ENCODE peak calls at places on chromosome 12, in eight cellular contexts. One of them, this sample, is unnamed.

GRCh38 chr12:116066381-116067230 is 210.9 kb downstream of the MED13L start:
- DNase-seq in stomach: peak; percentile 57
- DNase-seq in NB4: peak; percentile 78
- DNase-seq in GM23248: peak; percentile 63
- DNase-seq in HFF-Myc: peak; percentile 24
- DNase-seq in cardiac fibroblast: peak; percentile 57
- DNase-seq in AG09309: no peak
- DNase-seq in CD8-positive, alpha-beta T cell: peak; percentile 67
- DNase-seq in this sample: peak; percentile 30

GRCh38 chr12:101696477-101697196 is 803 bp upstream of the CHPT1 start:
- DNase-seq in stomach: peak; percentile 32
- DNase-seq in NB4: peak; percentile 95
- DNase-seq in GM23248: peak; percentile 46
- DNase-seq in HFF-Myc: no peak
- DNase-seq in cardiac fibroblast: peak; percentile 8
- DNase-seq in AG09309: no peak
- DNase-seq in CD8-positive, alpha-beta T cell: peak; percentile 52
- DNase-seq in this sample: no peak

GRCh38 chr12:14171111-14171510 is 189.7 kb upstream of the GRIN2B start:
- DNase-seq in stomach: no peak
- DNase-seq in NB4: no peak
- DNase-seq in GM23248: no peak
- DNase-seq in HFF-Myc: no peak
- DNase-seq in cardiac fibroblast: no peak
- DNase-seq in AG09309: no peak
- DNase-seq in CD8-positive, alpha-beta T cell: no peak
- DNase-seq in this sample: no peak

GRCh38 chr12:93273834-93274705 is 103.7 kb upstream of the NUDT4 start:
- DNase-seq in stomach: no peak
- DNase-seq in NB4: no peak
- DNase-seq in GM23248: no peak
- DNase-seq in HFF-Myc: no peak
- DNase-seq in cardiac fibroblast: peak; percentile 11
- DNase-seq in AG09309: no peak
- DNase-seq in CD8-positive, alpha-beta T cell: no peak
- DNase-seq in this sample: no peak

GRCh38 chr12:101773560-101774206 is 34.4 kb upstream of the SYCP3 start:
- DNase-seq in stomach: peak; percentile 70
- DNase-seq in NB4: peak; percentile 88
- DNase-seq in GM23248: peak; percentile 72
- DNase-seq in HFF-Myc: peak; percentile 45
- DNase-seq in cardiac fibroblast: peak; percentile 82
- DNase-seq in AG09309: peak; percentile 27
- DNase-seq in CD8-positive, alpha-beta T cell: peak; percentile 80
- DNase-seq in this sample: peak; percentile 47

GRCh38 chr12:6236641-6236940 is 36.4 kb downstream of the CD9 start:
- DNase-seq in stomach: no peak
- DNase-seq in NB4: no peak
- DNase-seq in GM23248: no peak
- DNase-seq in HFF-Myc: no peak
- DNase-seq in cardiac fibroblast: no peak
- DNase-seq in AG09309: no peak
- DNase-seq in CD8-positive, alpha-beta T cell: no peak
- DNase-seq in this sample: no peak

GRCh38 chr12:43807361-43807760 is 1.2 kb upstream of the TWF1 start:
- DNase-seq in stomach: no peak
- DNase-seq in NB4: no peak
- DNase-seq in GM23248: no peak
- DNase-seq in HFF-Myc: no peak
- DNase-seq in cardiac fibroblast: no peak
- DNase-seq in AG09309: no peak
- DNase-seq in CD8-positive, alpha-beta T cell: no peak
- DNase-seq in this sample: no peak

GRCh38 chr12:122073815-122074214 is 4.7 kb upstream of the MLXIP start:
- DNase-seq in stomach: no peak
- DNase-seq in NB4: no peak
- DNase-seq in GM23248: no peak
- DNase-seq in HFF-Myc: no peak
- DNase-seq in cardiac fibroblast: no peak
- DNase-seq in AG09309: no peak
- DNase-seq in CD8-positive, alpha-beta T cell: no peak
- DNase-seq in this sample: no peak

GRCh38 chr12:96882862-96883261 is 24.2 kb upstream of the NEDD1 start:
- DNase-seq in stomach: no peak
- DNase-seq in NB4: no peak
- DNase-seq in GM23248: peak; percentile 91
- DNase-seq in HFF-Myc: no peak
- DNase-seq in cardiac fibroblast: peak; percentile 66
- DNase-seq in AG09309: no peak
- DNase-seq in CD8-positive, alpha-beta T cell: no peak
- DNase-seq in this sample: peak; percentile 30

GRCh38 chr12:90028620-90029051 is 320.0 kb upstream of the ATP2B1 start:
- DNase-seq in stomach: no peak
- DNase-seq in NB4: no peak
- DNase-seq in GM23248: peak; percentile 29
- DNase-seq in HFF-Myc: no peak
- DNase-seq in cardiac fibroblast: no peak
- DNase-seq in AG09309: no peak
- DNase-seq in CD8-positive, alpha-beta T cell: no peak
- DNase-seq in this sample: no peak

GRCh38 chr12:4069046-4070010 is 196.1 kb upstream of the PARP11 start:
- DNase-seq in stomach: no peak
- DNase-seq in NB4: no peak
- DNase-seq in GM23248: no peak
- DNase-seq in HFF-Myc: no peak
- DNase-seq in cardiac fibroblast: no peak
- DNase-seq in AG09309: no peak
- DNase-seq in CD8-positive, alpha-beta T cell: no peak
- DNase-seq in this sample: no peak

GRCh38 chr12:102096855-102097254 is 23.1 kb downstream of the NUP37 start:
- DNase-seq in stomach: no peak
- DNase-seq in NB4: no peak
- DNase-seq in GM23248: no peak
- DNase-seq in HFF-Myc: no peak
- DNase-seq in cardiac fibroblast: no peak
- DNase-seq in AG09309: no peak
- DNase-seq in CD8-positive, alpha-beta T cell: no peak
- DNase-seq in this sample: no peak

GRCh38 chr12:56581418-56582145 is 48.5 kb downstream of the BAZ2A start:
- DNase-seq in stomach: no peak
- DNase-seq in NB4: peak; percentile 96
- DNase-seq in GM23248: no peak
- DNase-seq in HFF-Myc: no peak
- DNase-seq in cardiac fibroblast: no peak
- DNase-seq in AG09309: no peak
- DNase-seq in CD8-positive, alpha-beta T cell: no peak
- DNase-seq in this sample: no peak

GRCh38 chr12:120394483-120395367 is 25.8 kb upstream of the MSI1 start:
- DNase-seq in stomach: peak; percentile 91
- DNase-seq in NB4: no peak
- DNase-seq in GM23248: no peak
- DNase-seq in HFF-Myc: no peak
- DNase-seq in cardiac fibroblast: no peak
- DNase-seq in AG09309: no peak
- DNase-seq in CD8-positive, alpha-beta T cell: no peak
- DNase-seq in this sample: no peak

GRCh38 chr12:108814462-108815211 is 42.7 kb downstream of the SSH1 start:
- DNase-seq in stomach: no peak
- DNase-seq in NB4: no peak
- DNase-seq in GM23248: peak; percentile 8
- DNase-seq in HFF-Myc: no peak
- DNase-seq in cardiac fibroblast: no peak
- DNase-seq in AG09309: no peak
- DNase-seq in CD8-positive, alpha-beta T cell: no peak
- DNase-seq in this sample: no peak

GRCh38 chr12:46303039-46303666 is 34.3 kb upstream of the SLC38A1 start:
- DNase-seq in stomach: peak; percentile 45
- DNase-seq in NB4: peak; percentile 61
- DNase-seq in GM23248: peak; percentile 53
- DNase-seq in HFF-Myc: peak; percentile 16
- DNase-seq in cardiac fibroblast: peak; percentile 58
- DNase-seq in AG09309: no peak
- DNase-seq in CD8-positive, alpha-beta T cell: peak; percentile 68
- DNase-seq in this sample: no peak

GRCh38 chr12:40829738-40830144 is 137.5 kb downstream of the CNTN1 start:
- DNase-seq in stomach: no peak
- DNase-seq in NB4: no peak
- DNase-seq in GM23248: peak; percentile 5
- DNase-seq in HFF-Myc: no peak
- DNase-seq in cardiac fibroblast: no peak
- DNase-seq in AG09309: no peak
- DNase-seq in CD8-positive, alpha-beta T cell: no peak
- DNase-seq in this sample: no peak

GRCh38 chr12:48978291-48978740 is at the start of gene WNT1:
- DNase-seq in stomach: no peak
- DNase-seq in NB4: no peak
- DNase-seq in GM23248: peak; percentile 42
- DNase-seq in HFF-Myc: no peak
- DNase-seq in cardiac fibroblast: no peak
- DNase-seq in AG09309: no peak
- DNase-seq in CD8-positive, alpha-beta T cell: no peak
- DNase-seq in this sample: no peak

GRCh38 chr12:30810918-30811317 is 56.2 kb upstream of the CAPRIN2 start:
- DNase-seq in stomach: no peak
- DNase-seq in NB4: no peak
- DNase-seq in GM23248: no peak
- DNase-seq in HFF-Myc: no peak
- DNase-seq in cardiac fibroblast: no peak
- DNase-seq in AG09309: no peak
- DNase-seq in CD8-positive, alpha-beta T cell: no peak
- DNase-seq in this sample: no peak

DNA sequence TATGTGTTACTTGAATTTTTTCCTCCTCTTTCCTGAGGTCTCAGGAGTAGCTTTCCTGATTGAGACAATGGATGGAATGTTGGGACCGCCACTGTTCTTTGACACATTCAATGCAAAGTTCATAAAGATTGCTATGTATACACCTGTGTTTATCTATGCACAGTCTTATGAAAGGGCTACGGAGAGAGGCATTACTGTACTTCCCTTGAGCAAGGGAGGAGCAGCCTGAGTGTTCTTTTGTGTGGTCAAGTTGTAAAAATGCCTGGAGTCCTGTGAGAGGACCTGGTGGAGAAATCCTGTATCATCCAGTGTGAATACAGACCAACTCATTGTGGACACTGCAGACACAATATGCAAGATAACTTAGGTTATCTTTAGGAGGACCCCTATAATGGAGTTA is 1.2 kb downstream of the SRGAP1 start:
- DNase-seq in stomach: no peak
- DNase-seq in NB4: no peak
- DNase-seq in GM23248: peak; percentile 74
- DNase-seq in HFF-Myc: no peak
- DNase-seq in cardiac fibroblast: peak; percentile 36
- DNase-seq in AG09309: peak; percentile 34
- DNase-seq in CD8-positive, alpha-beta T cell: no peak
- DNase-seq in this sample: no peak
- H3K4me3 ChIP-seq in stomach: peak overlapping the region; percentile 89
- H3K4me3 ChIP-seq in NB4: no peak overlapping the region
- H3K4me3 ChIP-seq in GM23248: peak overlapping the region; percentile 99
- H3K4me3 ChIP-seq in HFF-Myc: peak overlapping the region; percentile 97
- H3K4me3 ChIP-seq in cardiac fibroblast: peak overlapping the region; percentile 87
- H3K4me3 ChIP-seq in AG09309: peak overlapping the region; percentile 88
- H3K4me3 ChIP-seq in CD8-positive, alpha-beta T cell: no peak overlapping the region
- H3K4me3 ChIP-seq in this sample: peak overlapping the region; percentile 87

GRCh38 chr12:57746025-57746424 is 1.2 kb downstream of the TSPAN31 start:
- DNase-seq in stomach: no peak
- DNase-seq in NB4: no peak
- DNase-seq in GM23248: no peak
- DNase-seq in HFF-Myc: no peak
- DNase-seq in cardiac fibroblast: no peak
- DNase-seq in AG09309: no peak
- DNase-seq in CD8-positive, alpha-beta T cell: no peak
- DNase-seq in this sample: no peak
- H3K4me3 ChIP-seq in stomach: peak overlapping the region; percentile 63
- H3K4me3 ChIP-seq in NB4: peak overlapping the region; percentile 88
- H3K4me3 ChIP-seq in GM23248: peak overlapping the region; percentile 99
- H3K4me3 ChIP-seq in HFF-Myc: peak overlapping the region; percentile 59
- H3K4me3 ChIP-seq in cardiac fibroblast: peak overlapping the region; percentile 85
- H3K4me3 ChIP-seq in AG09309: peak overlapping the region; percentile 69
- H3K4me3 ChIP-seq in CD8-positive, alpha-beta T cell: peak overlapping the region; percentile 62
- H3K4me3 ChIP-seq in this sample: no peak overlapping the region

DNA sequence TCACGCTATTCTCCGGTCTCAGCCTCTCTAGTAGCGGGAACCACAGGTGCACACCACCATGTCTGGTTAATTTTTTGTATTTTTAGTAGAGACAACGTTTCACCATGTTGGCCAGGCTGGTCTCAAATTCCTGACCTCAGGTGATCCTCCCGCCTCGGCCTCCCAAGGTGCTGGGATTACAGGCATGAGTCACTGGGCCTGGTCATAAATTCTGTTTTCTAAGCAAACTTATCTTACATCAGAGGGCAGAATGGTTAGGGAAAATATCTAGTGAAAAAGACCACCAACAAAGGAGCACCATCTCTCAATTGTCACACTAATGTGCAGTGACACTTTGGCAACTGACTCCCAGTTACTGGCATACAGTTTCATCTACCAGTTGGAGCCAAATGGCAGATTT is 2.8 kb downstream of the CPM start:
- DNase-seq in stomach: no peak
- DNase-seq in NB4: no peak
- DNase-seq in GM23248: no peak
- DNase-seq in HFF-Myc: no peak
- DNase-seq in cardiac fibroblast: no peak
- DNase-seq in AG09309: no peak
- DNase-seq in CD8-positive, alpha-beta T cell: no peak
- DNase-seq in this sample: peak; percentile 40
- H3K4me3 ChIP-seq in stomach: peak overlapping the region; percentile 76
- H3K4me3 ChIP-seq in NB4: no peak overlapping the region
- H3K4me3 ChIP-seq in GM23248: no peak overlapping the region
- H3K4me3 ChIP-seq in HFF-Myc: no peak overlapping the region
- H3K4me3 ChIP-seq in cardiac fibroblast: no peak overlapping the region
- H3K4me3 ChIP-seq in AG09309: no peak overlapping the region
- H3K4me3 ChIP-seq in CD8-positive, alpha-beta T cell: no peak overlapping the region
- H3K4me3 ChIP-seq in this sample: no peak overlapping the region

GRCh38 chr12:114683709-114684097 is 272 bp downstream of the TBX3 start:
- DNase-seq in stomach: no peak
- DNase-seq in NB4: no peak
- DNase-seq in GM23248: no peak
- DNase-seq in HFF-Myc: no peak
- DNase-seq in cardiac fibroblast: no peak
- DNase-seq in AG09309: no peak
- DNase-seq in CD8-positive, alpha-beta T cell: no peak
- DNase-seq in this sample: no peak

GRCh38 chr12:114684870-114685273 is 897 bp upstream of the TBX3 start:
- DNase-seq in stomach: no peak
- DNase-seq in NB4: no peak
- DNase-seq in GM23248: no peak
- DNase-seq in HFF-Myc: no peak
- DNase-seq in cardiac fibroblast: no peak
- DNase-seq in AG09309: no peak
- DNase-seq in CD8-positive, alpha-beta T cell: no peak
- DNase-seq in this sample: no peak

GRCh38 chr12:114682920-114683708 is 861 bp downstream of the TBX3 start:
- DNase-seq in stomach: peak; percentile 46
- DNase-seq in NB4: peak; percentile 20
- DNase-seq in GM23248: peak; percentile 72
- DNase-seq in HFF-Myc: no peak
- DNase-seq in cardiac fibroblast: peak; percentile 48
- DNase-seq in AG09309: no peak
- DNase-seq in CD8-positive, alpha-beta T cell: no peak
- DNase-seq in this sample: no peak

GRCh38 chr12:114685320-114685781 is 1.4 kb upstream of the TBX3 start:
- DNase-seq in stomach: no peak
- DNase-seq in NB4: no peak
- DNase-seq in GM23248: no peak
- DNase-seq in HFF-Myc: no peak
- DNase-seq in cardiac fibroblast: no peak
- DNase-seq in AG09309: no peak
- DNase-seq in CD8-positive, alpha-beta T cell: no peak
- DNase-seq in this sample: no peak

GRCh38 chr12:114684098-114684869 is at the start of gene TBX3:
- DNase-seq in stomach: peak; percentile 79
- DNase-seq in NB4: peak; percentile 90
- DNase-seq in GM23248: peak; percentile 100
- DNase-seq in HFF-Myc: peak; percentile 100
- DNase-seq in cardiac fibroblast: peak; percentile 99
- DNase-seq in AG09309: peak; percentile 99
- DNase-seq in CD8-positive, alpha-beta T cell: no peak
- DNase-seq in this sample: peak; percentile 98
- H3K4me3 ChIP-seq in stomach: peak within 1 kb of the TSS; percentile 58
- H3K4me3 ChIP-seq in NB4: peak within 1 kb of the TSS; percentile 37
- H3K4me3 ChIP-seq in GM23248: peak within 1 kb of the TSS; percentile 98
- H3K4me3 ChIP-seq in HFF-Myc: peak within 1 kb of the TSS; percentile 73
- H3K4me3 ChIP-seq in cardiac fibroblast: peak within 1 kb of the TSS; percentile 70
- H3K4me3 ChIP-seq in AG09309: peak within 1 kb of the TSS; percentile 78
- H3K4me3 ChIP-seq in CD8-positive, alpha-beta T cell: peak within 1 kb of the TSS; percentile 44
- H3K4me3 ChIP-seq in this sample: peak within 1 kb of the TSS; percentile 71